ENCODE peak calls at places on chromosomes 11 and 22, in four cellular contexts. T is uterus, S is fibroblast of villous mesenchyme, F is endothelial cell. W is an unnamed sample.

GRCh38 chr11:124656759-124657627 is 16.5 kb downstream of the SIAE start:
- DNase-seq in T (no peak), S (no peak), F (no peak), W (no peak)

GRCh38 chr11:35852056-35852455 is 91.8 kb upstream of the LDLRAD3 start:
- DNase-seq in T (peak), S (no peak), F (peak), W (no peak)

GRCh38 chr11:96388891-96389603 is 665 bp downstream of the CCDC82 start:
- DNase-seq in T (no peak), S (no peak), F (peak), W (peak)

GRCh38 chr11:82845336-82846036 is 54.7 kb downstream of the PRCP start:
- DNase-seq in T (no peak), S (no peak), F (no peak), W (no peak)

GRCh38 chr11:64251986-64252837 is 882 bp downstream of the PLCB3 start:
- DNase-seq in T (peak), S (no peak), F (peak), W (no peak)

GRCh38 chr11:77127969-77128691 is at the start of gene MYO7A:
- DNase-seq in T (peak), S (peak), F (peak), W (peak)

GRCh38 chr22:29751139-29751538 is 15.7 kb downstream of the ZMAT5 start:
- DNase-seq in T (no peak), S (no peak), F (no peak), W (no peak)

GRCh38 chr22:41487037-41487963 is 18.4 kb downstream of the ACO2 start:
- DNase-seq in T (no peak), S (peak), F (no peak), W (no peak)

GRCh38 chr11:45618897-45619296 is 46.5 kb downstream of the CHST1 start:
- DNase-seq in T (no peak), S (no peak), F (no peak), W (no peak)

GRCh38 chr22:46196268-46196667 is 45.9 kb downstream of the PPARA start:
- DNase-seq in T (no peak), S (no peak), F (no peak), W (no peak)

GRCh38 chr22:44524806-44525205 is 26.8 kb upstream of the RTL6 start:
- DNase-seq in T (no peak), S (peak), F (no peak), W (no peak)

GRCh38 chr11:127521413-127521812 is 520.8 kb upstream of the KIRREL3 start:
- DNase-seq in T (no peak), S (no peak), F (no peak), W (peak)

GRCh38 chr11:69654001-69654659 is 13.2 kb downstream of the CCND1 start:
- DNase-seq in T (no peak), S (no peak), F (no peak), W (no peak)

GRCh38 chr11:44049832-44050231 is 2.1 kb downstream of the ACCSL start:
- DNase-seq in T (no peak), S (no peak), F (no peak), W (no peak)

GRCh38 chr11:47946682-47947575 is 33.4 kb upstream of the PTPRJ start:
- DNase-seq in T (peak), S (peak), F (no peak), W (peak)

GRCh38 chr22:22366478-22366988 is 121.9 kb downstream of the VPREB1 start:
- DNase-seq in T (no peak), S (no peak), F (no peak), W (no peak)

GRCh38 chr11:19874241-19874640 is 161.6 kb downstream of the NAV2 start:
- DNase-seq in T (no peak), S (no peak), F (no peak), W (no peak)

GRCh38 chr22:40512426-40513136 is 123.9 kb downstream of the MRTFA start:
- DNase-seq in T (peak), S (peak), F (no peak), W (peak)

GRCh38 chr11:43806976-43807375 is 73.7 kb upstream of the ALKBH3 start:
- DNase-seq in T (no peak), S (no peak), F (no peak), W (no peak)

GRCh38 chr22:26483043-26483438 is 542 bp downstream of the HPS4 start:
- DNase-seq in T (no peak), S (no peak), F (no peak), W (no peak)

GRCh38 chr11:121240650-121241299 is 51.8 kb upstream of the SC5D start:
- DNase-seq in T (no peak), S (no peak), F (no peak), W (peak)

GRCh38 chr22:41367680-41368542 is 13.8 kb upstream of the TEF start:
- DNase-seq in T (peak), S (peak), F (no peak), W (peak)

GRCh38 chr22:50577697-50577986 is 585 bp downstream of the CPT1B start:
- DNase-seq in T (no peak), S (no peak), F (no peak), W (no peak)

GRCh38 chr22:50574383-50574755 is 3.9 kb downstream of the CPT1B start:
- DNase-seq in T (no peak), S (no peak), F (no peak), W (no peak)

GRCh38 chr22:50576806-50577696 is 1.2 kb downstream of the CPT1B start:
- DNase-seq in T (no peak), S (no peak), F (no peak), W (no peak)

GRCh38 chr22:50575426-50575941 is 2.7 kb downstream of the CPT1B start:
- DNase-seq in T (no peak), S (no peak), F (no peak), W (no peak)

GRCh38 chr22:50576070-50576469 is 2.2 kb downstream of the CPT1B start:
- DNase-seq in T (no peak), S (peak), F (peak), W (peak)
- TF ChIP-seq CTCF in T (no peak), S (peak), F (no peak), W (peak)

DNA sequence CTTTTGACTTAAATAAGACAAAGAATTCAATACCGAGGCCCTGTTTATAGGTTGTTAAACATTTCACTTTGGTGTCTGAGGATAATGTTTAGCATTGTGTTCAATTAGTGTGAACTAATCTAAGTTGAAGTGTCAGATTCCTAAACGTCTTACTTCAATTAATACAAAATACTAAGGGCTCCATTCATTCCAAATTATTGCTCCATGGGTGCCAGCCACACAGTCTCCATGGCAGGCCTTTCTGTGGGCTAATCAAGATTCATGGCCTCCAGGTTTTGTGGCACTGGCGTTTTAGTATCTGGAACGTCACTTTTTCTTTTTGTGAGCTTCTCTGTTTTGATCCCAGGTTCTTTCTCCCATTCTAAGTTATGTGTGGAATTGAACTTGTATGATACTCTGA is 89.4 kb downstream of the TMEM135 start:
- DNase-seq in T (no peak), S (no peak), F (no peak), W (no peak)
- TF ChIP-seq CTCF in T (no peak), S (no peak), F (no peak), W (no peak)

DNA sequence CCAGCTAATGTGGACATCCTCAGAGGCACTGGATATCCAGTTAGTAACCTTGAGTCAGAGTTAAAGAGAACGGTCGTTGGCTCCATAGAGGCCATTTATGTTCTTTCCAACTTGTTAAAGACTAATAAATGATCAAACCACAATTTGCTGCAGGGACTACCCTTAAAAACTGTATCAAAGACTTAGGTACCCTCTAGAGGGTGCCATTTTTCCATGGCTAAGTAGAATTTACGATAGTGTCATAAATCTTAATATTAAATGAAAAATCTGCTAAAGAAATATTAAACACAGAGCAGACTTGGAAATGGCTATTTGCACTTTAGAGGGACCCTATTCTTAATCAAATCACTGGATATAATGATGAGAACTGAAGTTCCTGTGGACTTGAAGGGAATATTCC is 685.2 kb upstream of the CHORDC1 start:
- DNase-seq in T (no peak), S (no peak), F (no peak), W (no peak)
- TF ChIP-seq CTCF in T (no peak), S (no peak), F (no peak), W (no peak)

DNA sequence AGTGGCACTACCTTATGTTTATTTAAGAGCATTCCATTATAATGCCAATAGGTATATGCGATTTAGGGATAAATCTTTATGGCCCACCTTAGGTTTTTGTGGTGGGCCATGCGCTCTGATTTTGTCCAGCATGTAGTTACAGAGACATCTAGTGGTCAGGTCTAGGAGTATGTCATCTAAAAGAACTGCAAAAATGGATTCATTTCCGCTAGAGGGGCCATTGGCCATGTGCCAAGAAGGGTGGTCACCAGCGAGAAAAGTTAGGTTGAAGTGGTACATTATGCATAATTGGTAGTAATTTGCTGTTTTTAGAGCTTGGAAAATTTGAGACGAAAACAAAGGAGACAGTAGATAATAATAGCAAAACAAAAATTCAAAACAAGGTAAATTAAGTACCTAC is 27.7 kb downstream of the LRRC4C start:
- DNase-seq in T (no peak), S (no peak), F (peak), W (no peak)
- TF ChIP-seq CTCF in T (no peak), S (no peak), F (peak), W (peak)

GRCh38 chr11:34451053-34451452 is 12.3 kb downstream of the CAT start:
- DNase-seq in T (no peak), S (no peak), F (no peak), W (no peak)

GRCh38 chr11:34457607-34458006 is 18.9 kb downstream of the CAT start:
- DNase-seq in T (no peak), S (no peak), F (no peak), W (no peak)

GRCh38 chr11:34459507-34460162 is 20.9 kb downstream of the CAT start:
- DNase-seq in T (no peak), S (no peak), F (no peak), W (no peak)

GRCh38 chr11:34458566-34458965 is 19.8 kb downstream of the CAT start:
- DNase-seq in T (no peak), S (no peak), F (no peak), W (no peak)

GRCh38 chr11:34454308-34455032 is 15.7 kb downstream of the CAT start:
- DNase-seq in T (no peak), S (no peak), F (no peak), W (no peak)
- TF ChIP-seq CTCF in T (no peak), S (no peak), F (no peak), W (no peak)

W was measured in HFFc6.